ENCODE peak calls at places on chromosomes 12 and 14, in five cellular contexts. F is SW480, R is iPS DF 19.7, Z is psoas muscle, H is cardiac muscle cell. E is an unnamed sample.

GRCh38 chr12:45354399-45354798 is 138.5 kb downstream of the ANO6 start:
- DNase-seq in F (no peak), R (no peak), Z (no peak), H (no peak), E (no peak)

GRCh38 chr14:64701660-64702059 is 2.6 kb upstream of the PLEKHG3 start:
- DNase-seq in F (no peak), R (no peak), Z (no peak), H (no peak), E (no peak)

GRCh38 chr14:37340353-37340752 is 142.6 kb downstream of the MIPOL1 start:
- DNase-seq in F (no peak), R (no peak), Z (no peak), H (no peak), E (no peak)

GRCh38 chr14:95293474-95293873 is 26.2 kb downstream of the CLMN start:
- DNase-seq in F (no peak), R (no peak), Z (no peak), H (no peak), E (no peak)

GRCh38 chr14:53670701-53671100 is 285.9 kb downstream of the BMP4 start:
- DNase-seq in F (peak; percentile 51), R (no peak), Z (no peak), H (peak; percentile 85), E (no peak)

GRCh38 chr12:6771091-6771495 is 1.2 kb upstream of the LAG3 start:
- DNase-seq in F (no peak), R (no peak), Z (no peak), H (no peak), E (no peak)

GRCh38 chr12:118342115-118342514 is 30.6 kb downstream of the TAOK3 start:
- DNase-seq in F (no peak), R (no peak), Z (no peak), H (no peak), E (no peak)

GRCh38 chr12:45464699-45465098 is 248.8 kb downstream of the ANO6 start:
- DNase-seq in F (no peak), R (no peak), Z (no peak), H (peak; percentile 35), E (no peak)

GRCh38 chr12:104656383-104656782 is 199.6 kb downstream of the CHST11 start:
- DNase-seq in F (no peak), R (no peak), Z (no peak), H (no peak), E (no peak)

GRCh38 chr12:91643763-91644162 is 461.1 kb upstream of the DCN start:
- DNase-seq in F (no peak), R (no peak), Z (no peak), H (no peak), E (no peak)

E was measured in right cardiac atrium.